ENCODE peak calls at places on chromosomes 12 and 14, in six cellular contexts. I is tibial nerve, S is GM23248, O is uterus, N is neural progenitor cell, C is left ventricle myocardium inferior. M is an unnamed sample.

GRCh38 chr14:36656769-36657408 is 4.8 kb upstream of the PAX9 start:
- DNase-seq in O (no peak), C (no peak), S (peak; percentile 7), N (peak; percentile 48), I (no peak), M (no peak)

GRCh38 chr12:65868133-65868705 is 43.9 kb downstream of the HMGA2 start:
- DNase-seq in N (no peak), S (peak; percentile 93), O (no peak), C (no peak), I (no peak), M (no peak)

GRCh38 chr14:85607571-85608219 is 77.8 kb downstream of the FLRT2 start:
- DNase-seq in S (peak; percentile 94), C (no peak), O (no peak), N (no peak), I (no peak), M (no peak)

GRCh38 chr14:105207460-105207901 is 26.4 kb upstream of the NUDT14 start:
- DNase-seq in N (peak; percentile 51), I (no peak), O (no peak), S (no peak), C (peak; percentile 59), M (no peak)

GRCh38 chr12:56808954-56809353 is 45.8 kb downstream of the HSD17B6 start:
- DNase-seq in O (no peak), S (peak; percentile 4), I (no peak), C (no peak), N (no peak), M (no peak)

GRCh38 chr12:118357327-118358007 is 15.2 kb downstream of the TAOK3 start:
- DNase-seq in I (peak; percentile 67), N (no peak), C (no peak), S (peak; percentile 83), O (peak; percentile 37), M (peak; percentile 46)

GRCh38 chr14:41570415-41571155 is 36.1 kb upstream of the LRFN5 start:
- DNase-seq in C (no peak), S (no peak), I (no peak), O (no peak), N (no peak), M (no peak)

GRCh38 chr12:89703768-89704167 is 4.9 kb downstream of the ATP2B1 start:
- DNase-seq in N (no peak), O (no peak), C (no peak), I (no peak), S (peak; percentile 14), M (no peak)

GRCh38 chr12:57952766-57953165 is 11.4 kb downstream of the ATP23 start:
- DNase-seq in I (no peak), O (no peak), N (no peak), C (no peak), S (no peak), M (no peak)

GRCh38 chr14:102949801-102950451 is 27.5 kb downstream of the AMN start:
- DNase-seq in S (peak; percentile 25), N (no peak), O (no peak), I (no peak), C (peak; percentile 60), M (no peak)

GRCh38 chr14:24741871-24742270 is 107.9 kb upstream of the GZMB start:
- DNase-seq in I (no peak), C (no peak), S (peak; percentile 64), O (no peak), N (no peak), M (no peak)

GRCh38 chr14:31336646-31337045 is 83.7 kb downstream of the HEATR5A start:
- DNase-seq in C (no peak), N (peak; percentile 29), O (no peak), I (no peak), S (peak; percentile 56), M (no peak)

GRCh38 chr12:111269688-111270087 is 99.2 kb downstream of the PHETA1 start:
- DNase-seq in C (no peak), O (no peak), S (no peak), N (no peak), I (no peak), M (no peak)

GRCh38 chr12:105706321-105706972 is 376.0 kb downstream of the C12orf75 start:
- DNase-seq in S (peak; percentile 63), O (no peak), C (no peak), N (peak; percentile 39), I (no peak), M (no peak)

GRCh38 chr12:95852133-95852532 is 6.6 kb upstream of the SNRPF start:
- DNase-seq in S (no peak), C (no peak), N (no peak), O (no peak), I (no peak), M (no peak)

GRCh38 chr12:100992194-100992593 is 197.6 kb downstream of the ANO4 start:
- DNase-seq in N (no peak), I (no peak), S (no peak), C (no peak), O (no peak), M (no peak)

GRCh38 chr12:120041386-120042231 is 52.6 kb downstream of the BICDL1 start:
- DNase-seq in N (no peak), O (no peak), S (no peak), I (no peak), C (no peak), M (no peak)

GRCh38 chr12:30514666-30515065 is 181.0 kb downstream of the IPO8 start:
- DNase-seq in O (no peak), S (no peak), C (no peak), I (no peak), N (no peak), M (no peak)

GRCh38 chr12:104520242-104520900 is 63.6 kb downstream of the CHST11 start:
- DNase-seq in S (no peak), N (no peak), C (no peak), I (no peak), O (no peak), M (no peak)

GRCh38 chr14:98122527-98122926 is 1149.5 kb downstream of the BCL11B start:
- DNase-seq in O (no peak), I (no peak), S (no peak), N (no peak), C (no peak), M (no peak)

GRCh38 chr14:31456841-31457664 is at the start of gene DTD2:
- DNase-seq in I (peak; percentile 92), N (peak; percentile 99), S (peak; percentile 98), C (peak; percentile 95), O (peak; percentile 93), M (peak; percentile 93)

GRCh38 chr14:94132285-94132887 is 3.0 kb upstream of the IFI27L2 start:
- DNase-seq in C (no peak), O (peak; percentile 62), I (peak; percentile 81), S (peak; percentile 83), N (peak; percentile 80), M (peak; percentile 59)

GRCh38 chr14:61925043-61925442 is 162.8 kb downstream of the SNAPC1 start:
- DNase-seq in S (peak; percentile 38), I (no peak), C (no peak), O (no peak), N (peak; percentile 56), M (no peak)

GRCh38 chr12:85191-85666 is 18.7 kb downstream of the IQSEC3 start:
- DNase-seq in N (no peak), O (no peak), S (no peak), I (no peak), C (no peak), M (no peak)

GRCh38 chr12:19893514-19893913 is 454.2 kb downstream of the AEBP2 start:
- DNase-seq in S (peak; percentile 58), O (no peak), N (no peak), I (no peak), C (no peak), M (no peak)

GRCh38 chr12:44626883-44627282 is 249.2 kb downstream of the NELL2 start:
- DNase-seq in C (no peak), O (no peak), S (no peak), N (peak; percentile 27), I (no peak), M (no peak)

GRCh38 chr14:106808458-106808857 is 1282.1 kb downstream of the TMEM121 start:
- DNase-seq in N (no peak), C (no peak), I (no peak), S (no peak), O (no peak), M (no peak)
- H3K9me3 ChIP-seq in N (peaks cover 24% of the 10 kb centered on the region), C (no peaks in the 10 kb centered on the region), I (no peaks in the 10 kb centered on the region), S (no peaks in the 10 kb centered on the region), O (no peaks in the 10 kb centered on the region), M (no peaks in the 10 kb centered on the region)

DNA sequence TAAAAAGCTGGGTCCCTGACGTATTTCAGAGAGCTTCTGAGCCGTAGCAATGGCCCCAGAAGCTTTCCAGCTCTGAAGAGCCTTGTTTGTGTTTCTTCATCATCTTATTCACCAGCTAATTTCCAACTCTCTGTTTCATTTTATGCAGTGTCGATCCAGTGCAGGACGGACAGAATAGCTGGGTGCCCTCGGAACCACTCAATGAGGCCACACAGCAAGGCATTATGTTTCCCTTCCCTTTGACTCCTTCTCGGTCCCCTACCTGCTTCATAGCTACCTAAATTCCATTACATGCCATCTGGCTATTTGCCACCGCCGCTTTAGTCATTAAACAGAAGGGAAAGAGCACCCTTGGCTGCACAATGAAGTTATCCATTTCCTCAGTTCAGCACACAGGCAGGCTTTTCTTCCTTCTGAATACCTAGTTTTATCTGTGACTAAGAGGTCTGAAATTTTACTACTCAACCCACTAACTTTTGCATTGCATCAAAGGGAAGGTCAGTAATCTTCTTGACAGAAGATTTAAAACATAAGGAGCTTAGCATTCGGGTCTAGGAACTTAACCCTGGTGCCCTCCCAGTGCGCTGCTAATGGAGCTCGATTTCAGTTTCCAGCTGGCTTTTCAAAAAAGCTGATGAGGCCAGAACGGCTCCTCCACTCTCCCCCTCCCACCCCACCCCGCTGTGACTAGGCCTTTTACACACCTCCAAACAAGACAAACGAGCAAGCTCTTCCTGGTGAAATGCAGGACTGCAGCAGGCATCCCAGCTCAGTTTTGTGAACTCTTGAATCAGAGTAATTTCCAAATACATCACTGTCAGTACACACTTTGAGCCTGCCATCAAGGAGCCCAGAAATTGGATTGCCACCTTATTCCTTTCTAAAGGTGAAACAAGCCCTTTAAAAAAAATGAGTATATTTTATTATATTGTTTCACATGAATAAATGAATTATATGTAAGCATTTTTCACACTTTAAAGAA is 176.7 kb downstream of the GXYLT1 start:
- DNase-seq in N (peak; percentile 93), C (no peak), I (no peak), S (no peak), O (no peak), M (no peak)
- H3K4me3 ChIP-seq in N (peak overlapping the region; percentile 3), C (no peak overlapping the region), I (no peak overlapping the region), S (no peak overlapping the region), O (no peak overlapping the region), M (no peak overlapping the region)

GRCh38 chr14:26621807-26622560 is 24.2 kb upstream of the NOVA1 start:
- DNase-seq in O (no peak), I (no peak), N (peak; percentile 71), C (no peak), S (peak; percentile 77), M (no peak)
- H3K9me3 ChIP-seq in O (no peaks in the 10 kb centered on the region), I (no peaks in the 10 kb centered on the region), N (no peaks in the 10 kb centered on the region), C (peaks cover 8% of the 10 kb centered on the region), S (no peaks in the 10 kb centered on the region), M (no peaks in the 10 kb centered on the region)

GRCh38 chr12:67826148-67826547 is 163.1 kb upstream of the IFNG-AS1 start:
- DNase-seq in C (no peak), I (no peak), N (no peak), S (peak; percentile 49), O (no peak), M (no peak)

GRCh38 chr12:67827820-67828383 is 161.3 kb upstream of the IFNG-AS1 start:
- DNase-seq in N (no peak), S (peak; percentile 98), I (peak; percentile 33), C (no peak), O (peak; percentile 74), M (no peak)

GRCh38 chr12:67832155-67832554 is 157.1 kb upstream of the IFNG-AS1 start:
- DNase-seq in C (no peak), O (no peak), I (no peak), N (no peak), S (no peak), M (no peak)

GRCh38 chr12:67829873-67830272 is 159.4 kb upstream of the IFNG-AS1 start:
- DNase-seq in O (no peak), S (no peak), I (no peak), N (no peak), C (no peak), M (no peak)

GRCh38 chr12:67826946-67827719 is 162.1 kb upstream of the IFNG-AS1 start:
- DNase-seq in S (peak; percentile 62), O (no peak), I (no peak), N (no peak), C (no peak), M (no peak)
- H3K4me3 ChIP-seq in S (peak overlapping the region; percentile 76), O (peak overlapping the region; percentile 29), I (no peak overlapping the region), N (no peak overlapping the region), C (peak overlapping the region; percentile 60), M (no peak overlapping the region)

M was measured in lung.